ENCODE peak calls at places on chromosomes 5 and 9, in four cellular contexts. K is AG10803, A is neural crest cell, N is mammary epithelial cell. G is an unnamed sample.

GRCh38 chr5:90477073-90477472 is 2.4 kb downstream of the POLR3G start:
- DNase-seq in A (no peak), K (no peak), N (peak), G (no peak)

GRCh38 chr9:98120476-98120875 is 1.5 kb upstream of the TRIM14 start:
- DNase-seq in N (no peak), A (no peak), K (no peak), G (no peak)

GRCh38 chr5:14212838-14213237 is 69.7 kb downstream of the TRIO start:
- DNase-seq in N (no peak), K (no peak), A (no peak), G (no peak)

GRCh38 chr9:93827545-93828330 is 127.4 kb downstream of the BARX1 start:
- DNase-seq in N (peak), A (peak), K (peak), G (peak)

GRCh38 chr9:128145951-128146351 is 3.3 kb upstream of the LCN2 start:
- DNase-seq in N (no peak), K (no peak), A (no peak), G (no peak)

GRCh38 chr9:109331353-109331752 is 10.5 kb upstream of the EPB41L4B start:
- DNase-seq in N (peak), A (no peak), K (peak), G (no peak)

GRCh38 chr9:81633952-81634421 is 55.4 kb downstream of the TLE1 start:
- DNase-seq in N (no peak), K (no peak), A (no peak), G (no peak)

GRCh38 chr9:14768561-14769234 is 46.2 kb upstream of the CER1 start:
- DNase-seq in A (peak), N (peak), K (peak), G (peak)

GRCh38 chr5:17012289-17012688 is 76.2 kb upstream of the MYO10 start:
- DNase-seq in A (no peak), K (no peak), N (peak), G (no peak)

GRCh38 chr5:1155191-1156032 is 43.5 kb upstream of the SLC12A7 start:
- DNase-seq in K (no peak), A (no peak), N (no peak), G (no peak)

GRCh38 chr5:146306838-146307237 is 31.8 kb upstream of the POU4F3 start:
- DNase-seq in A (no peak), K (no peak), N (no peak), G (no peak)

GRCh38 chr5:89703799-89704198 is 705.8 kb downstream of the CETN3 start:
- DNase-seq in A (no peak), N (no peak), K (peak), G (no peak)

GRCh38 chr5:3310551-3311340 is 284.9 kb upstream of the IRX1 start:
- DNase-seq in N (peak), K (peak), A (peak), G (no peak)

GRCh38 chr5:76715734-76716455 is at the start of gene F2R:
- DNase-seq in A (peak), K (peak), N (peak), G (peak)

GRCh38 chr9:129237195-129237611 is 59.1 kb upstream of the IER5L start:
- DNase-seq in A (no peak), K (peak), N (peak), G (no peak)

GRCh38 chr5:17720070-17720469 is 85.8 kb downstream of the TAF11L14 start:
- DNase-seq in N (no peak), K (no peak), A (no peak), G (no peak)

GRCh38 chr5:142587354-142587965 is 98.4 kb downstream of the FGF1 start:
- DNase-seq in N (peak), A (peak), K (peak), G (no peak)

DNA sequence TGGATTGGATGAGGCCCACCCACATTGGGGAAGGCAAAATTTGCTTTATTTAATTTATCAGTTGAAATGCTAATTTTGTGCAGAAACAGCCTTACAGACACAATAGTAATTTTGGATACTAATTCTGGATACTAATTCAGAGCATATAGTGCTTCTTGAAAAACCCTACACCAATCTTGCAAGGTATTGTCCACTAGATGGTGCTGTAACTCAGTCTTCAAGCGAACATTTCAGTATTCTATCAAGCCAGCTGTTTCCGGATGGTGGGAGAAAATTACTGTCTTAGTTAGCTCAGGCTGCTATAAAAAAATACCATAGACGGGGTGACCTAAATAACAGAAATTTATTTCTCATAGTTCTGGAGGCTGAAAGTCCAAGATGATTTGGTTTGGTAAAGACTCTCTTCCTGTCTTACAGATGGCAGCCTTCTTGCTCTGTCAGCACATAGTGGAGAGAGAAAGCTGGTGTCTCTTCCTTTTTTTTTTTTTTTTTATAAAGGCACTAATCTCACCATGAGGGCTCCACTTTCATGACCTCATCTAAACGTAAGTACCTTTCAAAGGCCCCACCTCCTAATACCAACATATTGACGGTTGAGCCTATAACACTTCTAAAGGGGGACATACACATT is 1306.5 kb upstream of the CDH9 start:
- DNase-seq in K (no peak), A (no peak), N (peak), G (no peak)
- TF ChIP-seq CTCF in K (no peak), A (peak), N (peak), G (peak)

GRCh38 chr9:116152390-116152789 is 1.2 kb upstream of the PAPPA start:
- DNase-seq in A (no peak), K (peak), N (peak), G (no peak)
- TF ChIP-seq CTCF in A (peak), K (peak), N (peak), G (peak)

DNA sequence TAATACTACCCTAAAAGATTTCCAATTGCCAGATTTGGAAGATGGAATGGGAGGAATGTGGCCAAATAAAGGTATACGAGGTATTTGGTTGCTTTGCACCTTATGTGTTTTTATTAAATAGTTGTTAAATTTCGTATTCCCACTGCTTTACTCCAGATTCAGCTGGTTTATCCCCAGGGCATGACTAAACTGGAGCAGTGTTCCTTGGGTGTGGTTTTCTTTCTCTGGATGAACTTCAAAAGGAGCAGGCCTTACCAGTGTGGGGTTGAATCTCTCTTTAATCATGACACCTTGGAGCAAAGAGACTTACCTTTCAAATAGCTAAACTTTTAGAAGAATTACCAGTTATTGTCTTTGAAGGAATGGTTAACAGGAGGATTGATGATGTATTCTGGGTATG is 121.7 kb upstream of the BNC2 start:
- DNase-seq in N (peak), K (no peak), A (no peak), G (no peak)
- TF ChIP-seq CTCF in N (no peak), K (no peak), A (no peak), G (no peak)

GRCh38 chr5:179187229-179187678 is 127.1 kb downstream of the ZNF354C start:
- DNase-seq in N (no peak), A (no peak), K (no peak), G (no peak)
- TF ChIP-seq CTCF in N (no peak), A (peak), K (no peak), G (peak)

DNA sequence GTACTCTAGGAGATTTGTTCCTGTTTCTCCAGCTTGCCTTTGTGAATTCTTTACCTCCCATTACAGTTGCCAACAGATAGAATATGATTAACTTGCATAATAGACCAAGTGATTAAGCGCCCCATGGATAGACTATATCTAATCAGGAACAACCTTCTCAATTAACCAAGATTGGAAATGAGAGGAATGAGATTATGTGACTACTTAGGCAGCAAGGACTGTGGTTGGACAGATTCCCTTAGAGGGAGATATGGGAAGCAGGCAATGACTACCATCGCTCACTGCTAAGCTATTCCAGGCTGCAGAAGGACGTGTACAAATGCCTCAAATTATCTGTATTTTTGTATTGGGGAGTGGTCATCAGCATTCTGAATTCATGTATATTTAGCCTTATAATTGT is 278.1 kb upstream of the DAB2 start:
- DNase-seq in N (no peak), K (no peak), A (no peak), G (no peak)
- TF ChIP-seq CTCF in N (no peak), K (no peak), A (no peak), G (no peak)

GRCh38 chr9:35812025-35812602 is at the start of gene SPAG8:
- DNase-seq in A (peak), K (peak), N (peak), G (peak)
- TF ChIP-seq CTCF in A (no peak), K (no peak), N (no peak), G (no peak)

DNA sequence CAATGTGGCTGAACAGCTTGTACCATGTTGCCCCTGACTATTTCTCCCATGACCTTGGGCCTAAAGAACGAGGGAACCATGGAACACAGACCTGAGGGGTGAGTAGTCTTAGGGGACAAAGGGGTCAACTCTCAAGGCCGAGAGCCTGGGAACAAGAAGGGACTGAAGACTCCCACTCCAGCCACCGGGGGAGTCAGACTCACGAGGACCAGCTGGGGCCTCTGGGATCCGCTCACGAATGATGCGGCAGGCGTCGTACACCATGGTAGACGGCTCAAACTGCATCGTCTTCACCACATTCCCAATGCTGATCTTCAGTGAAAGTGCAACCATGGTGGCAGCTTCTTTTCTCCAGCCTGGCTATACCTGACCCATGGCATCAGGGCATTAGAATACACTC is 6.6 kb downstream of the TLN1 start:
- DNase-seq in A (no peak), K (no peak), N (no peak), G (no peak)
- TF ChIP-seq CTCF in A (no peak), K (no peak), N (no peak), G (no peak)

DNA sequence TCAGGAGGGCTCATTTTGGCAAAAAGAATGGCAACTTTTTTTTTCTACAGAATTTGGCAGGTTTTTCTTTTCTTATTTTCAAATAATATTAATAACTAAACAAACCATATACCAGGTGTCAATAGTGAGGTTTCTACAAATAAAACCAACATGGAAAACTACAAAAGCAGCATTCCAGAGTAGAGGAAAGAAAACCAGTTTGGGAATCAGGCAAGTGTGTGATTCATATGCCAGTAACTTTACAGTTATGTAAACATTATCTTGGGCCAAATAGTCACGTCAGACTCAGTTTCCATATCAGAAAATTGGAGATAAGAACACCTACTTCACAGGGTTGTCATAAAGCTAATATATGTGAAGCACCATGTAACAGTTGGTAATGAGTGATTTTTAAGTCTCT is 51.7 kb downstream of the FBXW11 start:
- DNase-seq in K (peak), N (peak), A (no peak), G (no peak)
- TF ChIP-seq CTCF in K (no peak), N (no peak), A (no peak), G (no peak)

DNA sequence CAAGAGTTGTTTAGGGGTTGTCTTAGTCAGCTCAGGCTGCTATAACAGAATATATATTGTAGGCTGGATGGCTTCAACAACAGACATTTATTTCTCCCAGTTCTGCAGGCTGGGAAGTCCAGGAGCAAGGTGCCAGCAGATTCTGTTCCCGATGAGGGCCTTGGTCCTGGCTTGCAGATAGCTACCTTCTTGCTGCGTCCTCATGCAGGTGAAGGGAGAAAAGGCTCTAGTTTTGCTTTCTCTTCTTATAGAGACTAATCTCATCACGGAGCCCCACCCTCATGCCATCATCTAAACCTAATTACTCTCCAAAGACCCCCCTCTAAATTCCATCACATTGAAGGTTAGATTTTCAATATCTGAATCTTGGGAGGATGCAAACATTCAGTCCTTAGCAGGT is 246.0 kb upstream of the ANKRD55 start:
- DNase-seq in N (no peak), A (no peak), K (no peak), G (no peak)
- TF ChIP-seq CTCF in N (no peak), A (no peak), K (no peak), G (no peak)

G was measured in progenitor cell of endocrine pancreas.